ENCODE peak calls at places on chromosomes 6 and 20, in eight cellular contexts. O is endodermal cell, K is A549, T is lung, M is tibial nerve, F is prostate gland, V is esophagus muscularis mucosa, Y is heart right ventricle. Z is an unnamed sample.

GRCh38 chr20:38892091-38892981 is 33.9 kb upstream of the FAM83D start:
- DNase-seq in F (no peak), T (no peak), Y (no peak), O (no peak), M (no peak), V (no peak), K (no peak), Z (no peak)

GRCh38 chr20:62437985-62438384 is 10.6 kb upstream of the RBBP8NL start:
- DNase-seq in T (no peak), F (no peak), V (no peak), K (no peak), M (no peak), O (no peak), Y (no peak), Z (no peak)

GRCh38 chr6:130148181-130148580 is 74.6 kb downstream of the SAMD3 start:
- DNase-seq in Y (no peak), K (peak), T (no peak), F (no peak), O (peak), M (no peak), V (no peak), Z (no peak)

GRCh38 chr6:34817337-34817910 is 25.5 kb downstream of the BLTP3A start:
- DNase-seq in T (no peak), M (no peak), K (no peak), V (no peak), Y (no peak), O (no peak), F (no peak), Z (no peak)

GRCh38 chr20:21546355-21546754 is 32.5 kb upstream of the NKX2-2 start:
- DNase-seq in T (no peak), M (no peak), V (no peak), O (no peak), F (no peak), K (no peak), Y (no peak), Z (no peak)

GRCh38 chr6:31588871-31589650 is 3.0 kb downstream of the LST1 start:
- DNase-seq in K (no peak), O (no peak), V (no peak), M (no peak), T (no peak), Y (no peak), F (no peak), Z (no peak)

GRCh38 chr6:150301871-150302800 is 66.7 kb upstream of the IYD start:
- DNase-seq in M (no peak), K (peak), V (no peak), F (no peak), Y (no peak), O (no peak), T (no peak), Z (no peak)

GRCh38 chr20:16518068-16518783 is 55.0 kb downstream of the KIF16B start:
- DNase-seq in T (peak), O (peak), Y (no peak), M (no peak), V (no peak), F (peak), K (peak), Z (peak)

GRCh38 chr6:34284563-34285545 is 36.0 kb upstream of the SMIM29 start:
- DNase-seq in T (peak), O (no peak), F (no peak), V (no peak), K (no peak), M (peak), Y (peak), Z (no peak)

GRCh38 chr6:167136376-167136775 is 13.5 kb downstream of the CCR6 start:
- DNase-seq in V (no peak), T (no peak), F (no peak), K (no peak), O (no peak), M (no peak), Y (no peak), Z (no peak)

GRCh38 chr6:159169193-159169555 is at the start of gene FNDC1:
- DNase-seq in K (peak), V (no peak), O (peak), F (no peak), T (no peak), Y (peak), M (no peak), Z (no peak)

GRCh38 chr20:50690562-50690978 is 772 bp downstream of the RIPOR3 start:
- DNase-seq in Y (no peak), O (no peak), T (no peak), M (no peak), F (no peak), V (no peak), K (no peak), Z (no peak)

GRCh38 chr6:3316363-3316762 is 57.6 kb downstream of the PSMG4 start:
- DNase-seq in F (no peak), M (no peak), Y (no peak), V (no peak), T (no peak), K (no peak), O (peak), Z (no peak)

GRCh38 chr20:3433720-3434119 is 26.3 kb upstream of the DNAAF9 start:
- DNase-seq in Y (no peak), K (no peak), T (no peak), V (no peak), O (no peak), F (no peak), M (no peak), Z (no peak)

GRCh38 chr6:133184798-133185380 is 56.3 kb upstream of the EYA4 start:
- DNase-seq in Y (no peak), O (no peak), M (no peak), T (no peak), F (no peak), V (no peak), K (peak), Z (no peak)

DNA sequence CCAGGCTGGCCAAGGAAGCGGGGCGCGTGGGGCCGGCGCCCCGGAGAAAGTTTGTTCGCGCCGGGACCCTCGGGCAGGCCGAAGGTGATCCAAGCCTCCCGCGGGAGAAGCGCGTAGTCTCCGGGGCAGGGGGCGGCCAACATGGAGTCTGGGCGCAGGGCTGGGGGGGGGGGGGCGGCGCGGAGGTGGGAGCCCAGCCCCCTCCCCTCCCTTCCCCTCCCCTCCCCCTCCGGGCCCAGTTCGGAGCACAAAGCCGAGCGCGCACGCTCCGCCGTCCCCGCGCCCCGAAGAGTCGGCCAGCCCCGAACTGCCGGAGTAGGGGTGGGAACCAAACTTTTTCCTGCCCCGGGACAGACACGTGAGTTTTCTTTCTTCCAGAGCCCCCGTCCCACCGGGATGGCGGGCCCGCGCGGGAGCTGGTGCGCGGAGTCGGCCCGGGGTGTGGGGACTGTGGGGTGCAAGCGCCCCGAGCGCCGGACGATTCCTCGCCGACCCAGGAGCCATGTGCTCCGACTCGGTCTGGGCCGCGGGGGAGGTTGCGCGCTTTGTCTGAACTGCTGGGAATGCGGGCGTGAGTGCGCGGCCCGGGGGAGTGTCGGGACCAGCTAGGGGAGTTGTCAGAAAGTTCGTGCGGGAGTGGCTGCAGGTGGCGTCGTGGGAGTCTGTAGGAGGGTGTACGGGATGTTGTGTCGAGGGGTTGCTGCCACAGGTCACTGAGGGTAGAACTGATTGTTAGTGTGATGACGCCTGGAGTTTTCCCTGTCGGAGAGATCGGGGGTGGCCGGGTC is 1.1 kb downstream of the TGIF2 start:
- DNase-seq in V (no peak), M (peak), O (peak), Y (peak), K (peak), F (peak), T (peak), Z (peak)
- TF ChIP-seq CTCF in V (no peak), M (no peak), O (no peak), Y (no peak), K (no peak), F (no peak), T (no peak), Z (no peak)

GRCh38 chr6:104281370-104281769 is 578.3 kb downstream of the HACE1 start:
- DNase-seq in Y (no peak), V (no peak), T (no peak), M (no peak), K (no peak), O (peak), F (no peak), Z (no peak)
- H3K27ac ChIP-seq in Y (no peak), V (no peak), T (no peak), M (no peak), K (no peak), O (no peak), F (no peak), Z (no peak)

GRCh38 chr6:155195903-155196302 is 67.9 kb upstream of the CLDN20 start:
- DNase-seq in K (no peak), M (no peak), F (no peak), V (peak), Y (no peak), O (peak), T (no peak), Z (no peak)
- TF ChIP-seq CTCF in K (no peak), M (no peak), F (no peak), V (no peak), Y (no peak), O (peak), T (no peak), Z (no peak)

DNA sequence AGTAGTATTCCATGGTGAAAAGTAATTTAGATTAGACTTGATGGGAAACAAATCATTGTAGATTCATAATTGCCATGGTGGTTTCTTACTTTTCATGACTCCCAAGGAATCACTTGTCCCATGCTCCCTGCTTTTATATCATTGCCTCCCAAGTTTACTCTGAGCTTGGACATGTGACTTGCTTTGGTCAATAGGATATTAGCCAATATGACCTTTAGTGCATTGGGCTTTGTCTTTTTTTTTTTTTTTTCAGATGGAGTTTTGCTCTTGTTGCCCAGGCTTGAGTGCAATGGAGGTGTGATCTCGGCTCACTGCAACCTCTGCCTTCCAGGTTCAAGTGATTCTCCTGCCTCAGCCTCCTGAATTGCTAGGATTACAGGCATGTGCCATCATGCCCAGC is 15.5 kb upstream of the SMAP1 start:
- DNase-seq in Y (no peak), K (no peak), V (no peak), O (no peak), M (no peak), T (no peak), F (no peak), Z (no peak)
- H3K27ac ChIP-seq in Y (no peak), K (no peak), V (no peak), O (no peak), M (no peak), T (no peak), F (no peak), Z (no peak)

DNA sequence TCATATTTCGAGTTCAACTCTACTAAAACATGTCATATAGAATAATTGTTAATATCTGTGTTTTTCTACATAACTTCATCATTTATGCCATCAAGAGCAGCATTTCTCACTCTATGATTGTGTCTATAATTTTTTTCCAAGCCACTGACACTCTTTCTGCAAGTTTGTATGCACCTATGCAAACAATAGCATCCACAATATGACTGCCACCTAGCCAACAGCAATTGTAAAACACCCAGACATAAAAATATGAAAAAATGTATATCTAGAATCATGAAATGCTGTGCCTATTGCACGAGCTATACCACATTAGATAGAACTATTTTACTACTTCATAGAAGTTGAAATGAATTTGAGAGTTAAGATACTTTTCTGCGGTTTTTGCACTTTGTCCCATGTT is 286.5 kb upstream of the MARCKS start:
- DNase-seq in M (no peak), Y (no peak), T (no peak), V (no peak), F (no peak), O (no peak), K (no peak), Z (no peak)
- TF ChIP-seq CTCF in M (no peak), Y (no peak), T (no peak), V (no peak), F (no peak), O (no peak), K (no peak), Z (no peak)

DNA sequence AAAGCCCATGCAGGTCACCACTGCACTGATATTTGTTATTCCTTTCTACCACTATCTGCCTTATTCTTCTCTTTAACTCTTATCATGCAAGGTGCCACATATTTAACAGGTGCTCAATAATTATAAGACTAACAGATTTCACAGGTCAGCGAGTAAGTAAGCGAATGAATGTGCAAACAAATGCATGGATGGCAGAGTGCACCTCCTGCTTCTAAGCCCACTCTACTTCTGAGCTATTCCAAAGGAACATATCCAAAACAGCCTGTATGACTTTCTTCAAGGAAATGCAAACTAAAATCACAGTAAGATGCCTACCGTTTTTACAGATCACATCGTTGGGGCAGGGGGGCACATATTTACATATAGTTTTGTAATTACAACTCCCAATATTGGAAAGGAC is 71.3 kb downstream of the ZMYND8 start:
- DNase-seq in O (no peak), T (no peak), K (no peak), V (no peak), Y (no peak), F (no peak), M (no peak), Z (no peak)
- H3K27ac ChIP-seq in O (no peak), T (no peak), K (no peak), V (no peak), Y (no peak), F (no peak), M (no peak), Z (no peak)

Z was measured in pancreas.